ENCODE peak calls at places on chromosomes 2 and 18, in six cellular contexts. E is ecto neural progenitor cell, I is fibroblast of mammary gland, H is EH, A is thyroid gland, P is GM13976. K is an unnamed sample.
A peak's percentile ranks its signal among the peaks of the same experiment; 100 is the strongest.

GRCh38 chr18:62341423-62341920 is 16.4 kb downstream of the TNFRSF11A start:
- DNase-seq in E (no peak), I (no peak), H (no peak), A (no peak), P (no peak), K (no peak)

GRCh38 chr2:54724560-54725342 is 1.3 kb downstream of the EML6 start:
- DNase-seq in E (peak; percentile 76), I (no peak), H (peak; percentile 19), A (peak; percentile 51), P (peak; percentile 55), K (no peak)

GRCh38 chr18:73897517-73897916 is 250.1 kb downstream of the FBXO15 start:
- DNase-seq in E (no peak), I (no peak), H (no peak), A (no peak), P (no peak), K (no peak)

GRCh38 chr2:175804130-175804529 is 197.9 kb downstream of the LNPK start:
- DNase-seq in E (no peak), I (no peak), H (no peak), A (no peak), P (no peak), K (no peak)

GRCh38 chr2:85529809-85530208 is 9.2 kb upstream of the MAT2A start:
- DNase-seq in E (no peak), I (no peak), H (no peak), A (no peak), P (no peak), K (no peak)

GRCh38 chr2:224793961-224794360 is 77.8 kb upstream of the CCDC195 start:
- DNase-seq in E (no peak), I (peak; percentile 65), H (peak; percentile 84), A (no peak), P (no peak), K (no peak)

GRCh38 chr2:79040967-79041582 is 15.6 kb downstream of the REG3G start:
- DNase-seq in E (no peak), I (peak; percentile 0), H (no peak), A (no peak), P (no peak), K (no peak)

GRCh38 chr2:124178719-124179118 is 153.6 kb downstream of the CNTNAP5 start:
- DNase-seq in E (no peak), I (no peak), H (no peak), A (no peak), P (no peak), K (no peak)

GRCh38 chr2:151774506-151774905 is 40.2 kb upstream of the NEB start:
- DNase-seq in E (no peak), I (peak; percentile 87), H (peak; percentile 80), A (no peak), P (no peak), K (peak; percentile 44)

GRCh38 chr2:161238559-161239415 is 69.4 kb upstream of the PSMD14 start:
- DNase-seq in E (peak; percentile 85), I (peak; percentile 33), H (peak; percentile 54), A (peak; percentile 69), P (peak; percentile 67), K (no peak)

GRCh38 chr18:3798032-3798431 is 348.1 kb downstream of the TGIF1 start:
- DNase-seq in E (no peak), I (no peak), H (no peak), A (no peak), P (no peak), K (no peak)

GRCh38 chr2:149129433-149129832 is 90.9 kb downstream of the LYPD6B start:
- DNase-seq in E (no peak), I (no peak), H (peak; percentile 68), A (no peak), P (no peak), K (no peak)

GRCh38 chr18:9838144-9838877 is 47.5 kb upstream of the TXNDC2 start:
- DNase-seq in E (peak; percentile 74), I (no peak), H (peak; percentile 30), A (peak; percentile 80), P (no peak), K (no peak)

GRCh38 chr2:43407826-43408783 is 181.7 kb upstream of the ZFP36L2 start:
- DNase-seq in E (no peak), I (no peak), H (peak; percentile 71), A (no peak), P (no peak), K (no peak)

GRCh38 chr18:35477497-35477896 is 20.3 kb downstream of the INO80C start:
- DNase-seq in E (no peak), I (no peak), H (no peak), A (no peak), P (no peak), K (no peak)

GRCh38 chr18:25830787-25831186 is 259.6 kb downstream of the SS18 start:
- DNase-seq in E (no peak), I (peak; percentile 87), H (peak; percentile 89), A (peak; percentile 50), P (no peak), K (no peak)

GRCh38 chr2:65228249-65228750 is 669 bp downstream of the ACTR2 start:
- DNase-seq in E (no peak), I (peak; percentile 52), H (peak; percentile 68), A (peak; percentile 2), P (peak; percentile 63), K (no peak)

GRCh38 chr2:240794178-240794721 is 25.8 kb downstream of the KIF1A start:
- DNase-seq in E (no peak), I (no peak), H (no peak), A (no peak), P (no peak), K (no peak)

GRCh38 chr2:238640486-238640885 is 207.4 kb upstream of the TWIST2 start:
- DNase-seq in E (no peak), I (no peak), H (no peak), A (no peak), P (no peak), K (no peak)

GRCh38 chr2:30224147-30224546 is 7.2 kb upstream of the LBH start:
- DNase-seq in E (no peak), I (no peak), H (no peak), A (no peak), P (no peak), K (no peak)

GRCh38 chr2:119383410-119384140 is 16.8 kb downstream of the DBI start:
- DNase-seq in E (no peak), I (peak; percentile 18), H (no peak), A (peak; percentile 83), P (no peak), K (no peak)

GRCh38 chr18:9848170-9848854 is 37.5 kb upstream of the TXNDC2 start:
- DNase-seq in E (no peak), I (no peak), H (no peak), A (no peak), P (no peak), K (no peak)

K was measured in HFF-Myc.